ENCODE peak calls at places on chromosomes 7 and 10, in eight cellular contexts. R is non-pigmented ciliary epithelial cell; F is foreskin fibroblast; Z is left kidney; N is heart right ventricle; K is tibial nerve; Y is mucosa of gallbladder; H is stimulated activated CD4-positive, alpha-beta T cell treated with anti-CD3 and anti-CD28 coated beads, Interleukin-2, amount 100 ng/mL, for 48 hours. M is an unnamed sample.

GRCh38 chr7:129169705-129170319 is 18.6 kb upstream of the SMO start:
- DNase-seq in K (no peak), F (no peak), R (no peak), H (peak; percentile 17), Z (peak; percentile 52), N (no peak), Y (no peak), M (no peak)

GRCh38 chr7:64433590-64433989 is 119.8 kb downstream of the ZNF736 start:
- DNase-seq in Z (no peak), R (no peak), Y (no peak), H (no peak), K (no peak), F (no peak), N (no peak), M (no peak)

GRCh38 chr7:100964630-100965029 is 4.7 kb upstream of the MUC12 start:
- DNase-seq in N (no peak), R (no peak), Y (no peak), H (no peak), Z (no peak), K (no peak), F (no peak), M (no peak)

GRCh38 chr7:21086688-21087087 is 300.0 kb upstream of the SP8 start:
- DNase-seq in Y (peak; percentile 55), N (no peak), K (no peak), R (no peak), Z (peak; percentile 63), F (no peak), H (no peak), M (no peak)

GRCh38 chr10:25875555-25876165 is 58.4 kb upstream of the MYO3A start:
- DNase-seq in H (peak; percentile 67), F (peak; percentile 19), Z (peak; percentile 92), K (peak; percentile 81), R (peak; percentile 15), Y (peak; percentile 72), N (peak; percentile 40), M (peak; percentile 56)

GRCh38 chr10:78199759-78200158 is 166.1 kb downstream of the RPS24 start:
- DNase-seq in F (no peak), N (no peak), K (no peak), Z (no peak), R (no peak), H (no peak), Y (peak; percentile 32), M (no peak)

GRCh38 chr7:72042855-72043254 is 369.3 kb downstream of the CALN1 start:
- DNase-seq in H (no peak), N (no peak), R (no peak), F (no peak), Z (no peak), K (no peak), Y (no peak), M (no peak)

GRCh38 chr7:155223021-155223420 is 74.7 kb upstream of the INSIG1 start:
- DNase-seq in R (no peak), Z (no peak), K (no peak), F (no peak), H (no peak), Y (no peak), N (no peak), M (no peak)

GRCh38 chr7:154857240-154857639 is 145.7 kb downstream of the PAXIP1 start:
- DNase-seq in K (no peak), R (no peak), Z (no peak), H (no peak), Y (no peak), F (no peak), N (no peak), M (no peak)

GRCh38 chr10:59388577-59388976 is 26.2 kb upstream of the FAM13C start:
- DNase-seq in K (no peak), H (no peak), Y (no peak), R (no peak), Z (no peak), N (no peak), F (no peak), M (no peak)

GRCh38 chr7:158778476-158778875 is 50.8 kb downstream of the ESYT2 start:
- DNase-seq in H (no peak), N (no peak), Y (no peak), F (peak; percentile 71), Z (no peak), R (peak; percentile 19), K (no peak), M (no peak)

GRCh38 chr10:128042131-128042610 is 84.1 kb downstream of the MKI67 start:
- DNase-seq in F (no peak), H (no peak), N (no peak), R (no peak), Z (no peak), Y (no peak), K (no peak), M (no peak)

GRCh38 chr7:121032645-121033460 is 44.3 kb downstream of the CPED1 start:
- DNase-seq in F (peak; percentile 21), N (no peak), R (no peak), Z (peak; percentile 61), H (no peak), Y (no peak), K (no peak), M (no peak)

GRCh38 chr7:103129702-103130557 is 19.0 kb downstream of the NAPEPLD start:
- DNase-seq in Y (no peak), F (no peak), R (no peak), Z (peak; percentile 53), K (no peak), N (no peak), H (no peak), M (no peak)

GRCh38 chr7:134605978-134606923 is 40.4 kb upstream of the BPGM start:
- DNase-seq in F (peak; percentile 84), Y (peak; percentile 67), R (no peak), K (peak; percentile 79), N (peak; percentile 42), H (peak; percentile 47), Z (peak; percentile 75), M (peak; percentile 62)

GRCh38 chr10:6607187-6607586 is 27.1 kb upstream of the PRKCQ start:
- DNase-seq in N (no peak), Z (no peak), R (no peak), F (no peak), K (no peak), H (no peak), Y (no peak), M (no peak)

GRCh38 chr7:147915781-147916180 is 674.8 kb upstream of the C7orf33 start:
- DNase-seq in F (no peak), H (no peak), Y (no peak), R (no peak), N (no peak), Z (no peak), K (no peak), M (no peak)

GRCh38 chr10:99730026-99730425 is 1.9 kb downstream of the COX15 start:
- DNase-seq in H (no peak), K (no peak), Y (no peak), N (no peak), R (peak; percentile 55), F (peak; percentile 30), Z (peak; percentile 2), M (no peak)

GRCh38 chr10:30742471-30742870 is 112.9 kb upstream of the LYZL2 start:
- DNase-seq in R (no peak), F (no peak), K (no peak), Z (no peak), Y (no peak), H (no peak), N (no peak), M (peak; percentile 11)

GRCh38 chr10:11161910-11162309 is 144.2 kb downstream of the CELF2 start:
- DNase-seq in R (no peak), H (no peak), F (no peak), N (no peak), Y (no peak), K (no peak), Z (no peak), M (no peak)

GRCh38 chr10:101935431-101935830 is 91.8 kb upstream of the KCNIP2 start:
- DNase-seq in Y (no peak), Z (no peak), K (no peak), H (no peak), F (no peak), R (no peak), N (no peak), M (no peak)

GRCh38 chr10:73910401-73910763 is 550 bp upstream of the PLAU start:
- DNase-seq in F (no peak), Z (peak; percentile 59), H (no peak), R (no peak), N (no peak), Y (no peak), K (no peak), M (peak; percentile 39)